ENCODE peak calls at places on chromosomes 11 and 22, in six cellular contexts. V, J, G, X, Y and F are unnamed samples.

GRCh38 chr11:72395993-72396392 is 38.3 kb downstream of the CLPB start:
- DNase-seq in V (no peak), J (no peak), G (no peak), X (no peak), Y (no peak), F (no peak)

GRCh38 chr11:134372961-134373360 is 39.1 kb downstream of the B3GAT1 start:
- DNase-seq in V (peak; percentile 24), J (no peak), G (no peak), X (no peak), Y (no peak), F (no peak)

GRCh38 chr11:100328626-100329340 is 358.3 kb upstream of the ARHGAP42 start:
- DNase-seq in V (no peak), J (no peak), G (no peak), X (peak; percentile 51), Y (no peak), F (no peak)

GRCh38 chr11:64100782-64101358 is 65.0 kb downstream of the MACROD1 start:
- DNase-seq in V (no peak), J (no peak), G (no peak), X (no peak), Y (no peak), F (no peak)

GRCh38 chr22:35445933-35446332 is 46.0 kb downstream of the MCM5 start:
- DNase-seq in V (no peak), J (no peak), G (no peak), X (no peak), Y (no peak), F (no peak)

GRCh38 chr11:132245558-132246385 is 875.4 kb downstream of the NTM start:
- DNase-seq in V (no peak), J (no peak), G (no peak), X (peak; percentile 57), Y (no peak), F (no peak)

GRCh38 chr11:101331411-101331810 is 201.8 kb upstream of the PGR start:
- DNase-seq in V (no peak), J (no peak), G (no peak), X (no peak), Y (no peak), F (no peak)

GRCh38 chr11:78045851-78046485 is 17.7 kb upstream of the THRSP start:
- DNase-seq in V (peak; percentile 89), J (peak; percentile 79), G (peak; percentile 81), X (peak; percentile 93), Y (peak; percentile 69), F (peak; percentile 75)

GRCh38 chr11:17585911-17586695 is 39.0 kb downstream of the OTOG start:
- DNase-seq in V (no peak), J (no peak), G (no peak), X (peak; percentile 31), Y (no peak), F (no peak)

GRCh38 chr11:122146475-122146874 is 30.5 kb upstream of the BLID start:
- DNase-seq in V (no peak), J (no peak), G (no peak), X (no peak), Y (no peak), F (no peak)

GRCh38 chr22:45192701-45193187 is 29.0 kb downstream of the NUP50 start:
- DNase-seq in V (peak; percentile 45), J (no peak), G (no peak), X (peak; percentile 85), Y (no peak), F (no peak)

GRCh38 chr11:230431-230830 is 5.7 kb downstream of the SIRT3 start:
- DNase-seq in V (no peak), J (no peak), G (no peak), X (no peak), Y (no peak), F (no peak)

GRCh38 chr11:9462806-9463537 is 2.2 kb downstream of the ZNF143 start:
- DNase-seq in V (no peak), J (no peak), G (no peak), X (no peak), Y (no peak), F (no peak)

GRCh38 chr11:67410369-67410831 is 5.1 kb upstream of the CARNS1 start:
- DNase-seq in V (no peak), J (no peak), G (no peak), X (no peak), Y (no peak), F (no peak)

GRCh38 chr11:107741044-107741823 is 29.4 kb upstream of the SLN start:
- DNase-seq in V (no peak), J (peak; percentile 36), G (no peak), X (peak; percentile 72), Y (no peak), F (no peak)

GRCh38 chr22:41848468-41848867 is 15.6 kb downstream of the SREBF2 start:
- DNase-seq in V (peak; percentile 73), J (peak; percentile 72), G (no peak), X (no peak), Y (peak; percentile 56), F (no peak)

GRCh38 chr22:44179989-44180705 is 578 bp upstream of the PARVG start:
- DNase-seq in V (no peak), J (no peak), G (no peak), X (no peak), Y (no peak), F (no peak)

GRCh38 chr11:72122607-72123006 is 10.1 kb upstream of the ANAPC15 start:
- DNase-seq in V (no peak), J (no peak), G (no peak), X (no peak), Y (no peak), F (no peak)

GRCh38 chr11:129317564-129317963 is 58.1 kb upstream of the BARX2 start:
- DNase-seq in V (no peak), J (no peak), G (no peak), X (no peak), Y (no peak), F (no peak)

GRCh38 chr11:3896644-3897043 is 41.2 kb downstream of the STIM1 start:
- DNase-seq in V (no peak), J (no peak), G (no peak), X (no peak), Y (no peak), F (no peak)

GRCh38 chr11:9688716-9689511 is 25.0 kb downstream of the SWAP70 start:
- DNase-seq in V (no peak), J (no peak), G (no peak), X (no peak), Y (no peak), F (no peak)

GRCh38 chr22:41449321-41449720 is 2.7 kb upstream of the TOB2 start:
- DNase-seq in V (no peak), J (no peak), G (no peak), X (no peak), Y (no peak), F (no peak)

GRCh38 chr22:17260950-17261349 is 41.7 kb upstream of the ADA2 start:
- DNase-seq in V (no peak), J (no peak), G (no peak), X (peak; percentile 90), Y (no peak), F (no peak)

GRCh38 chr11:57787205-57787604 is 25.6 kb downstream of the CTNND1 start:
- DNase-seq in V (no peak), J (no peak), G (no peak), X (no peak), Y (no peak), F (no peak)

GRCh38 chr22:48651981-48652538 is 1175.6 kb downstream of the BRD1 start:
- DNase-seq in V (no peak), J (no peak), G (no peak), X (no peak), Y (no peak), F (no peak)
- H3K9me3 ChIP-seq in V (no peaks in the 10 kb centered on the region), J (no peaks in the 10 kb centered on the region), G (no peaks in the 10 kb centered on the region), X (no peaks in the 10 kb centered on the region), Y (peaks cover 6% of the 10 kb centered on the region), F (no peaks in the 10 kb centered on the region)

GRCh38 chr11:2661173-2662023 is 38.4 kb downstream of the KCNQ1OT1 start:
- DNase-seq in V (no peak), J (no peak), G (no peak), X (no peak), Y (no peak), F (no peak)
- H3K9me3 ChIP-seq in V (peaks cover 23% of the 10 kb centered on the region), J (peaks cover 5% of the 10 kb centered on the region), G (peaks cover 74% of the 10 kb centered on the region), X (peaks cover 52% of the 10 kb centered on the region), Y (peaks cover 90% of the 10 kb centered on the region), F (no peaks in the 10 kb centered on the region)

DNA sequence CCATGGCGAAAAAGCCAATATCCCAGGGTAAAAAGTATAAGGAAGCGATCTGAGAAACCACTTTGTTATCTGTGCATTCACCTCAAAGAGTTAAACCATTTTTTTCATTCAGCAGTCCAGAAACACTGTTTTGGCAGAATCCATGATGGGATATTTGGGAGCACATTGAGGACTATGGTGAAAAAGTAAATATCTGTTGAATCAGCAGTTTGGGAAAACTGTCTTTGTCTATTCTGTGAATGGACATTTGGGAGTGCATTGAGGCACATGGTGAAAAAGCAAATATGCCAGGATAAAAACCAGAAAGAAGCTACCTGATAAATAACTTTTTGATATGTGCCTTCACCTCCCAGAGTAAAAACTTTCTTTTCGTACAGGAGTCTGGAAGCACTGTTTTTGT is 187.4 kb downstream of the OR4A47 start:
- DNase-seq in V (no peak), J (no peak), G (no peak), X (no peak), Y (no peak), F (no peak)
- H3K9me3 ChIP-seq in V (peaks cover 32% of the 10 kb centered on the region), J (peaks cover 47% of the 10 kb centered on the region), G (peaks cover 4% of the 10 kb centered on the region), X (peaks cover 76% of the 10 kb centered on the region), Y (peaks cover 73% of the 10 kb centered on the region), F (no peaks in the 10 kb centered on the region)

GRCh38 chr11:127766734-127767133 is 766.2 kb upstream of the KIRREL3 start:
- DNase-seq in V (no peak), J (no peak), G (no peak), X (peak; percentile 47), Y (no peak), F (no peak)
- H3K9me3 ChIP-seq in V (no peaks in the 10 kb centered on the region), J (no peaks in the 10 kb centered on the region), G (no peaks in the 10 kb centered on the region), X (peaks cover 8% of the 10 kb centered on the region), Y (no peaks in the 10 kb centered on the region), F (no peaks in the 10 kb centered on the region)

DNA sequence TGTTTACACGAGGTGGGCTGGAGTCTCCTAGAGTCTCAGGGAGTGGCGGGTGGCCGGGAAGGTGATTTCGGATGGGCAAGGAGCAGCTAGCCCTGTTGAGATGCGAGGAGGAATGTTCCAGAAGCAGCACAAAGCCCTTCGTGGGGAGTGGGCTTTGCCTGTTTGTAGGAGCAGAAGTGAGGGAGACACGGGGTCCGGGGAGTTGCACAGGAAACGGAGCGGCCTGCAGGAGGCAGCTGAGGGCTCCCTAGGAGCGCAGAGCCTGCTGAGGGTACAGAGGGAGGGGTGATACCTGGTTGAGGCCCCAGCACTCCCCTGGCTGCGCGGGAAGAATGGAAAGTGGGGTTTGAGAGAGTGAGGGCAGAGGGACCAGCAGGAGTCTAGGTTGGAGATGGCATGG is 847.2 kb downstream of the TBC1D22A start:
- DNase-seq in V (peak; percentile 19), J (no peak), G (no peak), X (no peak), Y (no peak), F (no peak)
- H3K9me3 ChIP-seq in V (no peaks in the 10 kb centered on the region), J (no peaks in the 10 kb centered on the region), G (no peaks in the 10 kb centered on the region), X (peaks cover 4% of the 10 kb centered on the region), Y (peaks cover 15% of the 10 kb centered on the region), F (no peaks in the 10 kb centered on the region)

GRCh38 chr11:90593099-90593498 is 370.2 kb upstream of the CHORDC1 start:
- DNase-seq in V (no peak), J (no peak), G (no peak), X (no peak), Y (no peak), F (no peak)
- H3K9me3 ChIP-seq in V (no peaks in the 10 kb centered on the region), J (no peaks in the 10 kb centered on the region), G (no peaks in the 10 kb centered on the region), X (no peaks in the 10 kb centered on the region), Y (no peaks in the 10 kb centered on the region), F (no peaks in the 10 kb centered on the region)

GRCh38 chr22:49101873-49102272 is 725.8 kb downstream of the BRD1 start:
- DNase-seq in V (peak; percentile 20), J (no peak), G (no peak), X (no peak), Y (no peak), F (no peak)
- H3K9me3 ChIP-seq in V (no peaks in the 10 kb centered on the region), J (no peaks in the 10 kb centered on the region), G (no peaks in the 10 kb centered on the region), X (no peaks in the 10 kb centered on the region), Y (no peaks in the 10 kb centered on the region), F (no peaks in the 10 kb centered on the region)